ENCODE peak calls at places on chromosome 5, in ten cellular contexts. T, M, D, Z, P, S, E, R, H and K are unnamed samples.

GRCh38 chr5:9534881-9535517 is 10.9 kb downstream of the SEMA5A start:
- ATAC-seq in S (no peak), M (no peak), P (peak; percentile 51), E (no peak), H (no peak), D (no peak), R (no peak), T (no peak), Z (no peak), K (no peak)

GRCh38 chr5:102811962-102812361 is 56.9 kb downstream of the PAM start:
- ATAC-seq in P (no peak), S (no peak), M (no peak), D (no peak), Z (no peak), R (no peak), H (no peak), T (peak; percentile 74), E (no peak), K (no peak)

GRCh38 chr5:67319935-67320725 is 123.5 kb upstream of the CD180 start:
- ATAC-seq in H (no peak), E (no peak), T (no peak), S (no peak), P (no peak), Z (no peak), R (no peak), M (no peak), D (no peak), K (no peak)

GRCh38 chr5:178677429-178677828 is 50.6 kb upstream of the CLK4 start:
- ATAC-seq in H (no peak), Z (no peak), P (peak; percentile 76), E (no peak), S (peak; percentile 98), T (no peak), R (no peak), D (peak; percentile 69), M (no peak), K (no peak)

GRCh38 chr5:849651-850301 is 1.0 kb downstream of the ZDHHC11 start:
- ATAC-seq in S (peak; percentile 33), M (no peak), E (peak; percentile 86), T (no peak), P (peak; percentile 88), Z (peak; percentile 6), D (peak; percentile 65), R (no peak), H (peak; percentile 36), K (peak; percentile 60)

GRCh38 chr5:127923804-127924570 is 159.6 kb upstream of the SLC12A2 start:
- ATAC-seq in S (peak; percentile 35), D (no peak), Z (no peak), E (no peak), P (no peak), R (no peak), M (no peak), H (peak; percentile 45), T (no peak), K (no peak)

GRCh38 chr5:32233696-32234447 is 59.8 kb upstream of the GOLPH3 start:
- ATAC-seq in T (no peak), P (peak; percentile 22), M (peak; percentile 78), R (peak; percentile 81), H (peak; percentile 77), E (peak; percentile 98), D (peak; percentile 72), Z (no peak), S (peak; percentile 90), K (peak; percentile 23)

GRCh38 chr5:142000709-142001484 is 11.9 kb downstream of the GNPDA1 start:
- ATAC-seq in M (peak; percentile 77), S (no peak), E (peak; percentile 62), H (no peak), R (peak; percentile 35), Z (peak; percentile 78), D (no peak), T (peak; percentile 74), P (no peak), K (no peak)

GRCh38 chr5:38013107-38013506 is 173.3 kb upstream of the GDNF start:
- ATAC-seq in H (no peak), R (no peak), Z (no peak), S (no peak), T (no peak), M (no peak), D (no peak), E (no peak), P (no peak), K (no peak)

GRCh38 chr5:1239514-1240251 is 14.5 kb downstream of the SLC6A18 start:
- ATAC-seq in T (no peak), R (no peak), D (no peak), P (peak; percentile 31), Z (peak; percentile 55), S (no peak), E (no peak), M (no peak), H (no peak), K (no peak)

GRCh38 chr5:142280066-142281011 is 44.5 kb downstream of the SPRY4 start:
- ATAC-seq in T (peak; percentile 59), P (peak; percentile 92), R (peak; percentile 68), H (peak; percentile 67), S (peak; percentile 49), Z (peak; percentile 96), D (peak; percentile 38), M (peak; percentile 50), E (peak; percentile 96), K (peak; percentile 70)

GRCh38 chr5:124948062-124948753 is 201.8 kb upstream of the ZNF608 start:
- ATAC-seq in Z (no peak), M (no peak), R (no peak), T (no peak), H (peak; percentile 43), S (peak; percentile 27), D (no peak), E (no peak), P (peak; percentile 36), K (no peak)

GRCh38 chr5:140671472-140672210 is 1.7 kb downstream of the DND1 start:
- ATAC-seq in P (no peak), T (peak; percentile 19), R (no peak), M (peak; percentile 15), S (no peak), E (peak; percentile 11), D (no peak), Z (no peak), H (no peak), K (no peak)

GRCh38 chr5:131322926-131323325 is 59.1 kb downstream of the CDC42SE2 start:
- ATAC-seq in H (no peak), M (no peak), D (no peak), P (no peak), S (no peak), T (peak; percentile 38), E (no peak), R (no peak), Z (no peak), K (no peak)

DNA sequence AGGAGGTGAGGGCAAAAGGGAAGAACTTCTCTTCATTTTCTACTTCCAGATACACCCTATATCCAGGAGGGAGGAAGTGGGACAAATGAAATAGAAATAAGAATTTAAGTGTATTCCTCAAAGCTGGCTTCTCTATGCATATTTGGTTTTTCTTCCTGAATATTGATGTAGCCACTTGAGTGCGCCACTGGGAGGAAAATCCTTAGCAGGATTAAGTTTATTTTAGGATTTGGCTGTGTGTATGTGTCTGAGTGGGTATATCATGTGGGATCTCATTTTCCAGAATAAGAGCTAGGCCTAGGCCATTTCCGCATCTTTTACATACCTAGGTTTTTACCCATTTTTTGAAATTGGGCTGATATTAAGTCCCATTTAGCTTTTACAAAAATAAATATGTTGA is 42.5 kb downstream of the MAP1B start:
- ATAC-seq in M (no peak), T (peak; percentile 22), D (no peak), R (no peak), S (no peak), E (no peak), H (no peak), Z (no peak), P (no peak), K (no peak)
- TF ChIP-seq CTCF in M (peak; percentile 16), T (peak; percentile 30), D (no peak), R (peak; percentile 29), S (no peak), E (no peak), H (no peak), Z (no peak), P (no peak), K (peak; percentile 41)

DNA sequence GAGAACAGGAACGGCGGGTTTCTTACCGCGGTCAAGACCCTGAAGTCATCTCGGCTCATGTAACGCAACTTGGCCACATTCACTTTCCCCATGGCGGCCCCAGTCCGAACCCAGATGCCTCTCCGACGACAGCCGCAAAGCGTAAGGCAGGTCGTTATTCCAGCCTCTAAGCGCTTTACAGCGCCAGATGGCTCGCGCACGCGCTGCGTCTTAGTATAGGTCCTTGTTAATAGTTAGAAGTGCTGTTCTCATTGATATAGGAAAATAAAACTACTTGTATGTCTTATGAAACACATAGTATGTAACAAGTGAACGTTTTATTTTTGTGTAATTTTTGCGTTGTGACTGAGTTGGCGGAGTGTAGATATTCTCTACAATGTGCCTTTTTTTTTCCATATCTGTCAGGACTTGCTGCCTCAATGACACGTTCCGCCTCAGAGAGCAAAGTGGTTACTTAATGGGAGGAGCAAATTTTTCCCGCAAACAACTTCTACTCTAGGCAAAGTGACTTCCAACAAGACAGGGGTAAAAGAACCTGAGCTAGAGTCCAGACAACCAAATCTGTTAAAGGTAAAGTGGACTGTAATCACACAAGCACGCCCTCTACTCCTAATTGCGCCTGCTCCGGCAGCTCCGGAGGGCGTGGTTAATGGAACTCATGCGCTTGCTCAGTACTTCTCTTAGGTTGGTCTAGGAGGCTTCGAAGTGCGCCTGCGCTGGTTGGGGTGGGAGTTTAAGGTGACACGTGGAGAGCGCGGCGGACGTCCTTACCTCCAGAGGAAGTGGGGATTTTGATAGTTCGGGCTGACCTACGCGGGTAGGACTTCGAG is at the start of gene RIOK2:
- ATAC-seq in D (peak; percentile 99), M (peak; percentile 96), R (peak; percentile 96), E (peak; percentile 97), P (peak; percentile 97), S (peak; percentile 97), T (peak; percentile 90), H (peak; percentile 94), Z (peak; percentile 96), K (peak; percentile 96)
- TF ChIP-seq POLR2A in D (peak; percentile 44), M (peak; percentile 85), R (peak; percentile 87), E (peak; percentile 66), P (no peak), S (peak; percentile 75), T (peak; percentile 41), H (peak; percentile 52), Z (peak; percentile 86), K (peak; percentile 40)

DNA sequence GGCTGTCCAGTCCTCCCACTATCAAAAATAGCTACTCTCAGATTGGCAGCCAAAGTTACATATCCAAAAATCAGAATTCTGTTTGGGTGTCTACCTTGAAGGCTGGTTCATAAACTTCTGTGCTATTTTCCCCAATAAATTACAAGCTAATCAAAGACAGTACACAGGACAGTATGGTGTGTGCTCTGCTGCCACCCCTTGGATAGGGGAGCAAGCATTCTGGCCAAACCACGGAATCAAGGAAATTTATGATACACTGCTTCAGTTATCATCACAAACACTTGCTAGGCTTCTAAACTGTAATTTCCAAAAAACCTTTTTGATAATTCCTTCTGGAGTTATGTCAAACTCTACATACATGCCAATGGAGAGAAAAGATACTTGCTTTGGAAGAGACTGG is 15.9 kb downstream of the ETF1 start:
- ATAC-seq in Z (peak; percentile 17), T (peak; percentile 57), E (peak; percentile 21), M (peak; percentile 12), H (peak; percentile 57), D (no peak), P (no peak), R (peak; percentile 32), S (no peak), K (no peak)
- TF ChIP-seq CTCF in Z (no peak), T (peak; percentile 20), E (peak; percentile 20), M (no peak), H (no peak), D (no peak), P (no peak), R (peak; percentile 6), S (no peak), K (no peak)

GRCh38 chr5:63055421-63055820 is 476.8 kb downstream of the LRRC70 start:
- ATAC-seq in S (peak; percentile 38), T (no peak), M (peak; percentile 73), D (no peak), H (peak; percentile 31), P (no peak), E (no peak), R (no peak), Z (no peak), K (no peak)
- TF ChIP-seq POLR2A in S (no peak), T (no peak), M (no peak), D (no peak), H (no peak), P (no peak), E (no peak), R (no peak), Z (no peak), K (no peak)